ENCODE peak calls at places on chromosomes 2 and 18, in eight cellular contexts. V is stimulated activated CD8-positive, alpha-beta memory T cell treated with anti-CD3 and anti-CD28 coated beads, Interleukin-7, amount 100 ng/mL, for 24 hours; T is cardiac muscle cell; W is EH; M is NCI-H2081 treated with DMSO at 0.1 percent for 48 hours; C is retina; G is lung; A is hippocampal formation. Z is an unnamed sample.

GRCh38 chr2:238986491-238987351 is 138.8 kb downstream of the TWIST2 start:
- DNase-seq in V (no peak), T (no peak), W (no peak), M (no peak), C (no peak), G (no peak), A (no peak), Z (no peak)

GRCh38 chr2:229417906-229418305 is 146.8 kb upstream of the PID1 start:
- DNase-seq in V (no peak), T (no peak), W (no peak), M (peak), C (peak), G (no peak), A (no peak), Z (no peak)

GRCh38 chr2:240962371-240963064 is 35.9 kb upstream of the SNED1 start:
- DNase-seq in V (no peak), T (peak), W (no peak), M (no peak), C (peak), G (peak), A (no peak), Z (no peak)

GRCh38 chr2:127105656-127106456 is 1.1 kb downstream of the BIN1 start:
- DNase-seq in V (no peak), T (peak), W (peak), M (peak), C (peak), G (no peak), A (peak), Z (no peak)

GRCh38 chr2:188610050-188610444 is 318.4 kb downstream of the GULP1 start:
- DNase-seq in V (no peak), T (no peak), W (no peak), M (no peak), C (no peak), G (no peak), A (no peak), Z (no peak)

GRCh38 chr2:172813314-172813888 is 77.8 kb downstream of the RAPGEF4 start:
- DNase-seq in V (no peak), T (peak), W (peak), M (no peak), C (no peak), G (no peak), A (no peak), Z (no peak)

GRCh38 chr2:3520591-3520990 is 1.3 kb upstream of the ADI1 start:
- DNase-seq in V (no peak), T (no peak), W (no peak), M (no peak), C (no peak), G (no peak), A (no peak), Z (no peak)

GRCh38 chr18:76422838-76423237 is 72.2 kb downstream of the ZNF516 start:
- DNase-seq in V (no peak), T (no peak), W (no peak), M (no peak), C (no peak), G (no peak), A (no peak), Z (no peak)

GRCh38 chr2:69118609-69119008 is 105.6 kb downstream of the ANTXR1 start:
- DNase-seq in V (no peak), T (peak), W (peak), M (no peak), C (no peak), G (no peak), A (no peak), Z (no peak)

GRCh38 chr2:145096582-145096981 is 576.7 kb upstream of the ZEB2 start:
- DNase-seq in V (no peak), T (peak), W (peak), M (no peak), C (no peak), G (no peak), A (no peak), Z (no peak)

GRCh38 chr2:151817929-151818328 is 10.3 kb downstream of the ARL5A start:
- DNase-seq in V (no peak), T (no peak), W (no peak), M (no peak), C (no peak), G (no peak), A (no peak), Z (no peak)

GRCh38 chr2:133776936-133777587 is 208.8 kb upstream of the NCKAP5 start:
- DNase-seq in V (no peak), T (no peak), W (no peak), M (no peak), C (no peak), G (no peak), A (no peak), Z (no peak)

GRCh38 chr2:199468561-199469513 is 11.1 kb upstream of the SATB2 start:
- DNase-seq in V (no peak), T (no peak), W (no peak), M (no peak), C (peak), G (no peak), A (no peak), Z (peak)

GRCh38 chr2:10548626-10549025 is 100.5 kb upstream of the ODC1 start:
- DNase-seq in V (no peak), T (peak), W (peak), M (no peak), C (peak), G (no peak), A (no peak), Z (no peak)

GRCh38 chr2:86274918-86275275 is 62.5 kb downstream of the REEP1 start:
- DNase-seq in V (no peak), T (peak), W (peak), M (no peak), C (no peak), G (no peak), A (no peak), Z (no peak)

GRCh38 chr2:39127973-39128372 is 7.1 kb upstream of the SOS1 start:
- DNase-seq in V (no peak), T (peak), W (peak), M (no peak), C (no peak), G (no peak), A (no peak), Z (no peak)

GRCh38 chr2:220157312-220157711 is 529.9 kb downstream of the SLC4A3 start:
- DNase-seq in V (no peak), T (no peak), W (no peak), M (no peak), C (no peak), G (no peak), A (no peak), Z (no peak)

GRCh38 chr2:9975805-9976447 is 24.4 kb downstream of the GRHL1 start:
- DNase-seq in V (no peak), T (peak), W (peak), M (no peak), C (no peak), G (peak), A (no peak), Z (no peak)

GRCh38 chr2:8481463-8482009 is 200.3 kb upstream of the ID2 start:
- DNase-seq in V (no peak), T (no peak), W (no peak), M (no peak), C (no peak), G (no peak), A (no peak), Z (no peak)

GRCh38 chr2:171883275-171883893 is 10.7 kb downstream of the SLC25A12 start:
- DNase-seq in V (no peak), T (no peak), W (no peak), M (no peak), C (no peak), G (no peak), A (no peak), Z (no peak)

GRCh38 chr2:27039871-27040270 is 7.1 kb downstream of the TMEM214 start:
- DNase-seq in V (no peak), T (no peak), W (no peak), M (no peak), C (no peak), G (no peak), A (no peak), Z (no peak)

GRCh38 chr2:150387586-150388288 is 99.7 kb downstream of the RND3 start:
- DNase-seq in V (no peak), T (no peak), W (peak), M (no peak), C (no peak), G (no peak), A (no peak), Z (no peak)

GRCh38 chr18:74598350-74599001 is 806 bp downstream of the ZNF407 start:
- DNase-seq in V (peak), T (peak), W (peak), M (no peak), C (peak), G (peak), A (no peak), Z (peak)

GRCh38 chr2:54712516-54712915 is 10.9 kb upstream of the EML6 start:
- DNase-seq in V (no peak), T (no peak), W (no peak), M (no peak), C (no peak), G (no peak), A (no peak), Z (no peak)

GRCh38 chr2:224722250-224722649 is 6.1 kb upstream of the CCDC195 start:
- DNase-seq in V (no peak), T (peak), W (peak), M (no peak), C (peak), G (no peak), A (no peak), Z (no peak)

GRCh38 chr2:172397136-172397825 is 30.1 kb upstream of the ITGA6 start:
- DNase-seq in V (no peak), T (peak), W (peak), M (no peak), C (no peak), G (peak), A (no peak), Z (no peak)

GRCh38 chr2:136238552-136239346 is 120.8 kb upstream of the CXCR4 start:
- DNase-seq in V (no peak), T (peak), W (peak), M (no peak), C (no peak), G (no peak), A (peak), Z (no peak)

GRCh38 chr18:12520442-12520992 is 112.8 kb downstream of the PRELID3A start:
- DNase-seq in V (no peak), T (peak), W (no peak), M (no peak), C (peak), G (no peak), A (no peak), Z (no peak)

GRCh38 chr18:48659188-48660009 is 120.6 kb downstream of the CTIF start:
- DNase-seq in V (no peak), T (no peak), W (no peak), M (no peak), C (no peak), G (no peak), A (no peak), Z (no peak)

GRCh38 chr2:96897491-96898134 is 27.7 kb upstream of the SEMA4C start:
- DNase-seq in V (no peak), T (peak), W (no peak), M (no peak), C (no peak), G (no peak), A (no peak), Z (no peak)

GRCh38 chr2:98278074-98278473 is 68.2 kb upstream of the CNGA3 start:
- DNase-seq in V (no peak), T (no peak), W (no peak), M (no peak), C (no peak), G (peak), A (no peak), Z (no peak)

GRCh38 chr18:48031011-48031480 is 100.6 kb upstream of the SMAD2 start:
- DNase-seq in V (no peak), T (peak), W (peak), M (no peak), C (peak), G (peak), A (peak), Z (peak)

GRCh38 chr2:130846686-130847375 is 10.1 kb downstream of the ARHGEF4 start:
- DNase-seq in V (no peak), T (no peak), W (peak), M (no peak), C (no peak), G (no peak), A (no peak), Z (no peak)

GRCh38 chr18:9575558-9575957 is 38.8 kb downstream of the PPP4R1 start:
- DNase-seq in V (no peak), T (peak), W (peak), M (peak), C (peak), G (peak), A (peak), Z (no peak)

GRCh38 chr2:224778474-224778877 is 62.3 kb upstream of the CCDC195 start:
- DNase-seq in V (peak), T (peak), W (peak), M (no peak), C (peak), G (peak), A (peak), Z (peak)

GRCh38 chr2:65397122-65397521 is 35.3 kb downstream of the SPRED2 start:
- DNase-seq in V (no peak), T (peak), W (peak), M (no peak), C (no peak), G (no peak), A (no peak), Z (no peak)

GRCh38 chr2:28613616-28614501 is 118.0 kb downstream of the PLB1 start:
- DNase-seq in V (no peak), T (no peak), W (no peak), M (no peak), C (no peak), G (no peak), A (no peak), Z (no peak)

GRCh38 chr2:147521936-147522335 is 322.9 kb upstream of the ACVR2A start:
- DNase-seq in V (no peak), T (no peak), W (no peak), M (no peak), C (no peak), G (no peak), A (no peak), Z (no peak)

GRCh38 chr2:183292028-183292427 is 167.8 kb downstream of the NUP35 start:
- DNase-seq in V (no peak), T (no peak), W (no peak), M (no peak), C (no peak), G (no peak), A (no peak), Z (no peak)

Z was measured in occipital lobe.